ENCODE peak calls at places on chromosomes 6 and 20, in six cellular contexts. O is stimulated activated CD4-positive, alpha-beta T cell treated with anti-CD3 and anti-CD28 coated beads, Interleukin-12 subunit alpha, Interleukin-12 subunit beta, amount 100 ng/mL, for 4 hours; T is T-helper 1 cell; Z is NCI-H1105; B is NT2/D1; L is HFFc6. A is an unnamed sample.

GRCh38 chr20:16865406-16865805 is 117.2 kb downstream of the OTOR start:
- DNase-seq in L (no peak), O (no peak), B (no peak), T (no peak), Z (peak), A (no peak)

GRCh38 chr6:105771313-105771970 is 314.7 kb upstream of the PRDM1 start:
- DNase-seq in O (no peak), B (no peak), L (peak), Z (no peak), T (no peak), A (no peak)

GRCh38 chr6:83429857-83430605 is 820 bp downstream of the ME1 start:
- DNase-seq in B (no peak), Z (no peak), O (no peak), T (no peak), L (peak), A (no peak)

GRCh38 chr20:7924692-7925091 is 15.6 kb downstream of the HAO1 start:
- DNase-seq in Z (no peak), B (no peak), O (no peak), T (no peak), L (peak), A (no peak)

GRCh38 chr6:142822882-142823578 is 121.9 kb downstream of the HIVEP2 start:
- DNase-seq in O (no peak), B (peak), Z (peak), L (no peak), T (peak), A (no peak)

GRCh38 chr6:135901776-135902524 is 50.4 kb downstream of the PDE7B start:
- DNase-seq in L (peak), Z (no peak), T (peak), B (no peak), O (no peak), A (no peak)

GRCh38 chr6:27771240-27771639 is 141.0 kb downstream of the OR2B2 start:
- DNase-seq in T (no peak), L (no peak), O (no peak), B (no peak), Z (no peak), A (no peak)

GRCh38 chr6:34657307-34657978 is 39.1 kb downstream of the ILRUN start:
- DNase-seq in O (no peak), B (no peak), T (peak), L (peak), Z (peak), A (no peak)

GRCh38 chr6:43895656-43896055 is 125.6 kb downstream of the VEGFA start:
- DNase-seq in L (no peak), T (no peak), B (no peak), O (no peak), Z (no peak), A (no peak)

GRCh38 chr20:59042151-59042795 is at the start of gene PRELID3B:
- DNase-seq in B (no peak), L (no peak), O (no peak), Z (no peak), T (no peak), A (no peak)